ENCODE peak calls at places on chromosomes 5 and 9, in seven cellular contexts. B is trophoblast cell, X is neuronal stem cell, Z is H9, E is IMR-90, J is H1, V is mesendoderm. O is an unnamed sample.

GRCh38 chr5:76953551-76954382 is 922 bp downstream of the CRHBP start:
- DNase-seq in X (peak), V (peak), B (no peak), J (no peak), Z (peak), E (no peak), O (peak)

GRCh38 chr5:12230659-12231058 is 326.4 kb upstream of the CTNND2 start:
- DNase-seq in V (no peak), Z (no peak), X (no peak), B (no peak), J (no peak), E (no peak), O (no peak)

GRCh38 chr5:29982446-29982845 is 1211.0 kb upstream of the CDH6 start:
- DNase-seq in X (no peak), B (no peak), J (no peak), Z (no peak), E (no peak), V (no peak), O (no peak)

GRCh38 chr9:15087031-15087417 is 176.8 kb upstream of the FREM1 start:
- DNase-seq in J (no peak), X (no peak), Z (no peak), E (peak), B (no peak), V (no peak), O (no peak)

GRCh38 chr9:11893331-11893730 is 799.9 kb upstream of the TYRP1 start:
- DNase-seq in E (no peak), J (no peak), B (peak), Z (no peak), X (no peak), V (peak), O (peak)

GRCh38 chr5:116685069-116685468 is 110.4 kb upstream of the SEMA6A start:
- DNase-seq in V (peak), B (no peak), E (no peak), J (no peak), X (no peak), Z (no peak), O (no peak)

GRCh38 chr9:135520916-135521607 is at the start of gene LCN1:
- DNase-seq in J (no peak), B (no peak), Z (no peak), X (no peak), V (no peak), E (no peak), O (no peak)

GRCh38 chr5:1141827-1142226 is 30.0 kb upstream of the SLC12A7 start:
- DNase-seq in X (no peak), V (no peak), Z (no peak), J (no peak), E (no peak), B (no peak), O (no peak)

GRCh38 chr9:34633851-34634550 is 3.6 kb downstream of the SIGMAR1 start:
- DNase-seq in V (peak), J (no peak), Z (peak), E (peak), B (peak), X (peak), O (peak)

GRCh38 chr5:140372971-140373487 is 13.0 kb downstream of the SLC4A9 start:
- DNase-seq in X (peak), J (peak), V (peak), Z (peak), B (peak), E (peak), O (peak)

GRCh38 chr5:173872887-173873286 is 15.3 kb upstream of the CPEB4 start:
- DNase-seq in V (no peak), X (no peak), Z (no peak), J (no peak), B (no peak), E (no peak), O (no peak)

GRCh38 chr5:122458278-122458872 is 146.3 kb downstream of the SNCAIP start:
- DNase-seq in Z (no peak), E (peak), B (peak), X (no peak), J (no peak), V (peak), O (peak)

GRCh38 chr5:43192558-43193170 is 639 bp downstream of the NIM1K start:
- DNase-seq in X (no peak), E (peak), V (peak), Z (no peak), J (no peak), B (peak), O (peak)

GRCh38 chr9:121498487-121499176 is 1.0 kb downstream of the GGTA1 start:
- DNase-seq in E (peak), B (peak), X (peak), V (peak), Z (peak), J (no peak), O (peak)

GRCh38 chr9:136621734-136622093 is 41.0 kb upstream of the EGFL7 start:
- DNase-seq in B (no peak), V (no peak), E (no peak), J (no peak), Z (no peak), X (no peak), O (no peak)

GRCh38 chr9:131627846-131628820 is 82.8 kb downstream of the PRRT1B start:
- DNase-seq in E (peak), J (no peak), X (no peak), B (peak), Z (no peak), V (no peak), O (peak)

GRCh38 chr9:14529047-14529446 is 164.2 kb downstream of the ZDHHC21 start:
- DNase-seq in B (no peak), X (no peak), J (no peak), E (no peak), V (no peak), Z (no peak), O (peak)

GRCh38 chr9:2418619-2419018 is 203.0 kb upstream of the VLDLR start:
- DNase-seq in Z (no peak), E (peak), J (no peak), X (no peak), B (no peak), V (peak), O (peak)

GRCh38 chr5:31598640-31599611 is 40.0 kb upstream of the PDZD2 start:
- DNase-seq in J (no peak), E (no peak), Z (no peak), V (no peak), B (no peak), X (no peak), O (no peak)

GRCh38 chr5:28523416-28523815 is 1485.0 kb upstream of the CDH9 start:
- DNase-seq in B (no peak), V (no peak), X (no peak), J (no peak), Z (no peak), E (no peak), O (no peak)
- H2BK120ac ChIP-seq in B (no peak), V (no peak), X (no peak), J (no peak), Z (no peak), E (no peak), O (no peak)

DNA sequence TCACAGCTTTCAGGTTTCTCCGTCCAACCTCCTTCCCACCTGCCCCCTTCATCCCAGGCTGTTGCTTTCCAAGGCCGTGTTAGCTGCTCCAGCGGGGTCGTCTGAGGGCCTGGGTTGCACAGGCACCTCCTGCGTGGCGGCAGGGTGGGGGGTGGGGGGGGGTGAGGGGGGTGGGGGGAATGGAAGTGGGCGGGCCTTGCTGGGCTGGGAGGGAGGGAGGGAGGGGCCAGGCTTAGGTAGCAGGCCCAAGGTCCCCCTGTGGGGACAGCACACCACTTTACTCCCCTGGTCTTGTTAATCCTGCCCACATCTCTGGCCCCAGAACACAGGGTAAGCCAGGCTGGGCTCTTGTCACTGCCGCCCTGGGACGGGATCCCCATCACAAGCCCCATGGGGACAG is 99.1 kb downstream of the RXRA start:
- DNase-seq in E (no peak), X (no peak), B (no peak), J (no peak), V (no peak), Z (no peak), O (no peak)
- H2BK120ac ChIP-seq in E (no peak), X (no peak), B (no peak), J (no peak), V (no peak), Z (no peak), O (no peak)

GRCh38 chr5:142636698-142637324 is 49.1 kb downstream of the FGF1 start:
- DNase-seq in X (no peak), E (no peak), J (no peak), B (peak), Z (no peak), V (no peak), O (no peak)
- H2BK120ac ChIP-seq in X (no peak), E (no peak), J (no peak), B (no peak), Z (no peak), V (no peak), O (no peak)

GRCh38 chr5:170536498-170536897 is 32.7 kb downstream of the KCNIP1 start:
- DNase-seq in X (no peak), Z (no peak), E (no peak), V (no peak), B (no peak), J (no peak), O (no peak)
- H2BK120ac ChIP-seq in X (no peak), Z (no peak), E (no peak), V (no peak), B (no peak), J (no peak), O (no peak)

DNA sequence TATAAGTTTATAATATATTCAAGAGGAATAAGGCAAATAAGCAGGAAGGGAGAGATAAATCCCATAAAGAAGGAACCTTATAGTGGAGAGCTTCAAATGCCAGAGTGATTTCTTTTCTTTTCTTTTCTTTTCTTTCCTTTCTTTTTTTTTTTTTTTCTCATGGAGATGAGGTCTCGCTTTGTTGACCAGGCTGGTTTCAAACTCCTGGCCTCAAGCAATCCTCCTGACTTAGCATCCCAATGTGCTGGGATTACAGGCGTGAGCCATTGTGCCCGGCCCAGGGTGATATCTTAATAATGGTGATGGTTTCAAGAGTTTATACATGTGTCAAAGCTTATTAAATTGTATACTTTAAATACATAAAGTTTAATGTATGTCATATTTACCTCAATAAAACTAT is 19.6 kb upstream of the FOCAD start:
- DNase-seq in V (peak), J (peak), E (no peak), B (no peak), X (no peak), Z (peak), O (no peak)
- H2BK120ac ChIP-seq in V (no peak), J (no peak), E (no peak), B (no peak), X (no peak), Z (no peak), O (no peak)

GRCh38 chr5:135654646-135655045 is 75.9 kb upstream of the CXCL14 start:
- DNase-seq in Z (no peak), X (no peak), E (no peak), V (no peak), J (no peak), B (no peak), O (no peak)
- H2BK120ac ChIP-seq in Z (no peak), X (no peak), E (no peak), V (no peak), J (no peak), B (no peak), O (no peak)

DNA sequence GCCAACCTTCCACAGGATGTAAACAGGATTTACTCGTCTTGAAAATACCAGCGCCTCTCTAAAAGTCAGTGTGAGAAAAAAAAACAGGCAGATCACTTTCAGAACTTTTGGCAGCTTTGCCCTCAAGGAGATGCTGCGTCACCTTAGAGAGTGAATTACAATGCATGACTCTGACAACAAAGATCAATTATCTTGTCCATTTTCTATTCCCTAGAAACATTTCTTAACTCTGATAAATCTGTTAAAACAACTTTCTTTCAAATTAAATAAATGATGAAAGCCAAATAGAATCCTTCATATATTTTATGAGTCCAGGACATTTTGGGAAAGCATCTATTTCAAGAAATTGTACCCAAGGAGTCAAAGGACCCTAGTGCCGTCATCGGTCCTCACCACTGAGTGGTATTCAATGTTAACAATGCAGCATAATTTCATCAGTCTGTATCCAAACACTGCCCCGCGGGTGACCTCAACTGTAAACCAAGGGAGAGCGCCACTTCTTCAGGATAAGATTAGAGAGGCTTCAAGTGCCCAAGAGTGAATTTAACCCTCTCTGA is 536.0 kb downstream of the PDE4D start:
- DNase-seq in V (peak), Z (no peak), X (no peak), B (no peak), J (no peak), E (peak), O (peak)
- H2BK120ac ChIP-seq in V (no peak), Z (no peak), X (no peak), B (no peak), J (no peak), E (no peak), O (no peak)

GRCh38 chr9:89390578-89390977 is 72.3 kb downstream of the SECISBP2 start:
- DNase-seq in E (no peak), Z (no peak), V (no peak), B (no peak), X (no peak), J (no peak), O (no peak)
- H2BK120ac ChIP-seq in E (peak), Z (no peak), V (no peak), B (no peak), X (no peak), J (no peak), O (no peak)

DNA sequence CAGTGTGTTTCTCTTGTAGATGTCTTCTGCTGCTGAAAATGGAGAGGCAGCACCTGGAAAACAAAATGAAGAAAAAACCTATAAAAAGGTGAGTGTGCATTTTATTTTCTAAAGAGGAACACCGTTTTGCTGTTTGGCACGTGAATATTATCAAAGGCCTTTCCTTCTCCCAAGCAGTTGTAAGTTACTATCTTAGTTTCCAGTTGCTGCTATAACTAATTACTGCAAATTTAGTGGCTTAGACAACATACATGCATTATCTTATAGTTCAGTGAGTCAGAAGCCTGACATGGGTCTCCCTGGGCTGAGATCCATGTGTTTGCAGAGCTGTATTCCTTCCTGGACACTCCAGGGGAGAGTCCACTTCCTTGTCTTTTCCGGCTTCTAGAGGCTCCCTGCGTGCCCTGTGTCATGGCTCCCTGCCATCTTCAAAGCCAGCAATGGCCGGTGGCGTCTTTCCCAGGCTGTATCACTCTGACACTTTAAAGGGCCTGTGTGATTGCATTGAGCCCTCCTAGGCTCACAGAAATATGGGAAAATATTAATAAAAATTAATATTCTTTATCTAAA is 117.6 kb downstream of the PIP5K1B start:
- DNase-seq in E (no peak), B (no peak), J (no peak), Z (no peak), V (no peak), X (no peak), O (no peak)
- H2BK120ac ChIP-seq in E (no peak), B (no peak), J (no peak), Z (no peak), V (no peak), X (no peak), O (no peak)

DNA sequence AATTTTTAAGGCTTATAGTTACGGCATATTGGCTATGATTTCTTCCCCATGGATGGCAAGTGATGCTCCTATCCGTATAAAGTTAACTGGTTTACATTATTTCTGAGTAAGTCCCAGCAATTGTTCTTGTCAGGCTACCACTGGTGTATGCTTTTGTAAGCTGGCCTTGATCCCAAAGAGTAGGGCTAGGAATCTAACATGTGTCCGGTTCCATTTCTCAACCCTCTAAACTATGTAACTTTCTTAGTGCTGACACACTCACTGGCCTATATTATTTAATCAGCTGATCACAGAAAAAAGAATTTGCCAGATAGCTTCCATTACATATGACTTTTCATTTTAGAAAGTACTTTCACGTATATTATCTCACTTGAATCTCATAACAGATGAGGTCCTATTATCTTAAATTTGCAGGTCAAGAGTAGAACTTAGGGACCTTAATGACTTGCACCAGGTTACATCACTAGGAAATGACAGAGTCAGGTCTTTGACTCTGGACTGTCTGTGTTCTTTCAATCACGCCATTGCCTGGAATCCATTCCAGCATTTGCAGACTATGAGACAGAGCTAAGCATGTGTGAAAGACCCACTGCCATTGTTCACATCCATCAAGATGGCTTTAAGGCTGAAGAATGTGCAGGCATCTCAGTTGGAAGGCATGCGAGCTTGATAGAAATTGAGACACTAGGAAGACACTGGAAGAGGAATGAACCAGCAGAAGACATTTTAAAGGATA is 362.9 kb downstream of the ARRDC3 start:
- DNase-seq in V (peak), J (no peak), B (peak), X (peak), E (peak), Z (no peak), O (peak)
- H2BK120ac ChIP-seq in V (no peak), J (no peak), B (no peak), X (no peak), E (no peak), Z (no peak), O (no peak)